ENCODE peak calls at places on chromosomes 12 and 14, in seven cellular contexts. B is RWPE1, N is lower lobe of right lung, Q is lung, R is heart right ventricle, Y is activated B cell treated with CpG ODN at 0.5 μM for 24 hours, H is astrocyte. D is an unnamed sample.

GRCh38 chr12:29187756-29188155 is 38.7 kb downstream of the FAR2 start:
- DNase-seq in N (no peak), Y (no peak), B (no peak), H (no peak), R (no peak), Q (no peak), D (no peak)

GRCh38 chr12:75650989-75651695 is 139.7 kb upstream of the KRR1 start:
- DNase-seq in H (peak; percentile 95), B (peak; percentile 54), Q (no peak), R (peak; percentile 11), N (no peak), Y (no peak), D (no peak)

GRCh38 chr14:65297744-65298143 is 114.8 kb upstream of the FUT8 start:
- DNase-seq in H (no peak), N (no peak), Y (no peak), Q (no peak), B (no peak), R (no peak), D (no peak)

GRCh38 chr14:101123639-101124525 is 220.4 kb upstream of the RTL1 start:
- DNase-seq in Q (peak; percentile 28), Y (no peak), B (no peak), N (no peak), H (peak; percentile 32), R (no peak), D (peak; percentile 72)

GRCh38 chr12:92085483-92086040 is 60.1 kb downstream of the BTG1 start:
- DNase-seq in H (no peak), B (no peak), Q (no peak), N (no peak), Y (no peak), R (no peak), D (no peak)

GRCh38 chr14:103361868-103362267 is 23.3 kb upstream of the MARK3 start:
- DNase-seq in H (peak; percentile 96), R (no peak), B (peak; percentile 89), Q (no peak), N (no peak), Y (no peak), D (no peak)

GRCh38 chr12:52360106-52360662 is 7.1 kb downstream of the KRT85 start:
- DNase-seq in Y (no peak), Q (no peak), N (no peak), R (no peak), B (no peak), H (no peak), D (no peak)

GRCh38 chr12:45648070-45648469 is 81.4 kb upstream of the ARID2 start:
- DNase-seq in Q (no peak), R (peak; percentile 15), B (no peak), N (no peak), H (no peak), Y (no peak), D (no peak)

GRCh38 chr12:95613021-95613420 is 61.7 kb upstream of the USP44 start:
- DNase-seq in B (no peak), R (no peak), N (no peak), Y (no peak), H (no peak), Q (no peak), D (no peak)

GRCh38 chr12:23049180-23049579 is 424.2 kb downstream of the ETNK1 start:
- DNase-seq in R (no peak), H (peak; percentile 22), Q (no peak), Y (no peak), B (no peak), N (no peak), D (no peak)

GRCh38 chr12:54360717-54361456 is 3.4 kb downstream of the GPR84 start:
- DNase-seq in N (peak; percentile 85), B (peak; percentile 46), Y (no peak), H (peak; percentile 60), R (peak; percentile 71), Q (peak; percentile 78), D (peak; percentile 90)

GRCh38 chr12:62632521-62632920 is 165.9 kb downstream of the MON2 start:
- DNase-seq in N (peak; percentile 57), R (peak; percentile 41), Q (peak; percentile 33), Y (peak; percentile 35), B (peak; percentile 34), H (peak; percentile 25), D (no peak)

GRCh38 chr12:62635630-62636029 is 169.0 kb downstream of the MON2 start:
- DNase-seq in B (no peak), R (no peak), H (no peak), Q (no peak), N (no peak), Y (no peak), D (no peak)

GRCh38 chr12:62629413-62629812 is 162.8 kb downstream of the MON2 start:
- DNase-seq in R (no peak), Q (no peak), H (no peak), N (no peak), Y (no peak), B (no peak), D (no peak)

GRCh38 chr12:62629971-62630739 is 163.5 kb downstream of the MON2 start:
- DNase-seq in R (no peak), N (no peak), B (no peak), H (no peak), Y (no peak), Q (no peak), D (no peak)

DNA sequence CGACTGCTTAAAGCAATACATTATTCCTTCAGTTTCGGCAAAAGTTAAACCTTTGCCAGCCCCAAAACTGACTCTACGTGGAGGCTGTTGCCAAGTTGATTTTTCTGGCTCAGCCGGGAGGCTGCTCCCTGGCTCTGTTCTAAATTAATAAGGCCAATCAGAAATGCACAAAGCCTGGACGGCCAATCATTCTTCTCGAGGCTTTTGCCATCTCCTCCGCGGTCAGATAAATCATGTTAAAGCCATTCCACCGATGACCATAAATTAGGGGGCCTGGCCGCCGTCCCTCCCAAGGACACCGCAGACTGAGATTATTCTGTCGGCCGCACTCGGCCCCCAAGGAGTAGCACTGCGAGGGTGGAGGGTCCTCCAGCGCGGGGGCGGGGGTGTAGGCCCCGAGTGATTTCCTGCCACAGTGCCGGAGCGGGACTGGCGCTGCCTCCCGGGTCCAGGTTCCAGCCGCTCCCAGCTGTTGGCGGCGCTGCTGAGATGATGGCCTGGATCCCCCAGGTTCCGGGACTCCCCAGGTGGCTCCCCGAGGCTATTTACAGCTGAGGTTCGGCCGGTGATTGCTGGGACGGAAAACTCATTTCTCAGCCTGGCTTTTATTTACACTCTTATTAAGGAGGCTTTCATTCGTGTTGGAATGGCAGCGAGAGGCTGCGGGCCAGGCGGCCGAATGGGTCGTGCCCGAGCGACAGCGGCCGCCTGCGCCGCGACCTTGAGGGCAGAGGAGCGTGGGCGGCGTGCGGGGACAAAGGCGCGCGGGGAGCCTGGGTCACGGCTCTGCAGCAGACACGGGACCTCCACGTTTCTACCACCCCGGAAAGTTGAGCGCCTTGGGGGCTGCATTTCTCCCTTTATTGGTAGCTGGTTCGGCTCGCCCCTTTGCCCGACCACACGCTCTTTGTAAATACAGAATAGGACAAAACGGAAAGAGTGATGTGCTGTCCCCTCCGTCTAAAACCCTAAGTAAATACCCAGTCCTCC is 165.2 kb downstream of the MON2 start:
- DNase-seq in B (peak; percentile 46), N (peak; percentile 64), Q (peak; percentile 41), R (peak; percentile 60), H (peak; percentile 88), Y (peak; percentile 30), D (no peak)
- TF ChIP-seq CTCF in B (peak; percentile 58), N (peak; percentile 36), Q (peak; percentile 6), R (peak; percentile 62), H (no peak), Y (no peak), D (peak; percentile 46)

GRCh38 chr14:77275041-77275854 is 4.2 kb upstream of the NGB start:
- DNase-seq in Y (no peak), B (no peak), R (no peak), Q (no peak), H (no peak), N (no peak), D (no peak)
- TF ChIP-seq CTCF in Y (no peak), B (no peak), R (no peak), Q (no peak), H (no peak), N (no peak), D (no peak)

GRCh38 chr14:47039336-47039735 is 387.8 kb upstream of the RPL10L start:
- DNase-seq in Q (no peak), N (no peak), H (no peak), R (no peak), Y (no peak), B (no peak), D (no peak)

GRCh38 chr14:47044841-47045240 is 393.3 kb upstream of the RPL10L start:
- DNase-seq in B (no peak), Y (no peak), H (peak; percentile 1), Q (peak; percentile 35), N (no peak), R (no peak), D (no peak)

DNA sequence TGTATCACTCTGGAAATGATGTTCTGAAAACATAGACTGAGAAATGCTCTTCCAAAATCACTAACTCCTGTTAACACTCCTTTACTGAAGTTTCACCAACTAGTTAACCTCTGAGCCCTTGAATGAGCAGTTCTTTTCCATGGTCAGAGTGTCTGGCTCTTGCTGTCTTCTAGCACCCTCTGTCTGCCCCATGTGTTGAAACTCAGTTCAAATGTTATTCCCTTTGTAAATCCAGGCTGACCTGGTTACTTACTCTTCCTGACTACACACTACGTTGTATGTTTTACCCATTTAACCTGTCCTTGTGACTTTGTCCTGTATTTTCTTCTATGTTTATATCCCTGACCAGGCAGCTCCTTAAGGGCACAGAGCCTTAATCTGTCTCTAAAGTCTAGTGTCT is 388.9 kb upstream of the RPL10L start:
- DNase-seq in H (peak; percentile 6), R (no peak), N (no peak), B (no peak), Q (no peak), Y (no peak), D (no peak)
- TF ChIP-seq CTCF in H (peak; percentile 6), R (no peak), N (peak; percentile 22), B (no peak), Q (no peak), Y (no peak), D (peak; percentile 48)

GRCh38 chr12:65305346-65305950 is 27.0 kb downstream of the MSRB3 start:
- DNase-seq in H (no peak), N (no peak), Q (no peak), B (no peak), R (no peak), Y (no peak), D (no peak)

GRCh38 chr12:65300067-65300466 is 21.6 kb downstream of the MSRB3 start:
- DNase-seq in N (no peak), Q (no peak), R (no peak), H (no peak), Y (no peak), B (no peak), D (no peak)

GRCh38 chr12:65296503-65297265 is 18.2 kb downstream of the MSRB3 start:
- DNase-seq in Y (no peak), R (no peak), Q (no peak), B (no peak), H (no peak), N (no peak), D (no peak)

GRCh38 chr12:65302891-65303290 is 24.4 kb downstream of the MSRB3 start:
- DNase-seq in B (no peak), Q (no peak), H (no peak), N (no peak), R (no peak), Y (no peak), D (no peak)

DNA sequence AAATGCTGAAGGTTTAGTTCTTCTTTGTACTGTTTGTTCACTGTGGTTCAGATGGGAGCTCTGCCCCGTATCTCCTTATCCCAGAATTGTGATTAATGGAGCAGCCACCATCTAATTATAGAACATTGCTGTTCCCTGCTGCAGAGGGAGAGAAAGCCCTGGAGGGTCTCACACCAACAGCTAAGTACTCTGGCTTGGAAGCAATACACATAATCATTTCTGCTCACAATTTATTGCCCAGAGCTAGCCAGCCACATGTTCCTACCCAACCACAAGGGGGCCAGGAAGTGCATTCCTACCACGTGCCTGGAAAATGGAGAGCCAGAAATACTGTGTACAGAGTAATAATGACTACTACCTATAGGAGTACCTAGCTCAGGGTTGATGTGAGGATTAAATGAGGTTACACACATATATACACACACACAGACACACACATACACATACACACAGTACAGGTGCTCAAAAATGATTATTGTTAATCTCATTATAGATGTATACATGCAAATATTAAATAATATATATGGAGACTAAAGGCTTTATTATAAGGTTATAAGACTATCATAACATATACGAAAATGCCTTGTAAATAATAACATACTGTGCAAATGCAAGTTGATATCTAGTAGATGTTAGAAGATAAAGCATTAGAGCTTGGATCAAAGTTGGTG is 22.3 kb downstream of the MSRB3 start:
- DNase-seq in R (peak; percentile 8), Q (no peak), Y (no peak), N (no peak), H (no peak), B (no peak), D (no peak)
- TF ChIP-seq CTCF in R (peak; percentile 37), Q (no peak), Y (no peak), N (peak; percentile 23), H (peak; percentile 46), B (no peak), D (peak; percentile 29)

D was measured in osteocyte.